ENCODE peak calls at places on chromosomes 1 and 21, in ten cellular contexts. G is mammary epithelial cell; E is adrenal gland; B is heart right ventricle; J is SJSA1; K is CD8-positive, alpha-beta T cell; I is breast epithelium; X is effector memory CD4-positive, alpha-beta T cell; Y is CD4-positive, alpha-beta memory T cell; T is stomach. H is an unnamed sample.

GRCh38 chr1:168585937-168586336 is 9.5 kb downstream of the XCL1 start:
- DNase-seq in G (peak; percentile 52), E (no peak), B (no peak), J (no peak), K (no peak), I (no peak), X (no peak), Y (no peak), T (no peak), H (no peak)

GRCh38 chr1:23629728-23630290 is 61.8 kb upstream of the RPL11 start:
- DNase-seq in G (no peak), E (no peak), B (no peak), J (no peak), K (no peak), I (no peak), X (no peak), Y (no peak), T (no peak), H (no peak)

GRCh38 chr1:207941664-207942063 is 30.7 kb upstream of the CD34 start:
- DNase-seq in G (peak; percentile 23), E (peak; percentile 63), B (peak; percentile 85), J (no peak), K (no peak), I (peak; percentile 66), X (no peak), Y (no peak), T (peak; percentile 55), H (peak; percentile 87)

GRCh38 chr1:228339766-228340685 is 66.6 kb downstream of the TRIM11 start:
- DNase-seq in G (no peak), E (no peak), B (peak; percentile 7), J (no peak), K (no peak), I (no peak), X (no peak), Y (no peak), T (no peak), H (peak; percentile 5)

GRCh38 chr1:15288173-15288926 is 41.3 kb downstream of the FHAD1 start:
- DNase-seq in G (no peak), E (no peak), B (no peak), J (no peak), K (no peak), I (no peak), X (no peak), Y (no peak), T (no peak), H (no peak)

GRCh38 chr1:200883118-200883517 is 10.3 kb downstream of the GPR25 start:
- DNase-seq in G (no peak), E (no peak), B (no peak), J (no peak), K (no peak), I (no peak), X (no peak), Y (no peak), T (peak; percentile 10), H (no peak)

GRCh38 chr21:38140192-38140905 is 116.4 kb upstream of the KCNJ15 start:
- DNase-seq in G (peak; percentile 51), E (peak; percentile 53), B (peak; percentile 42), J (no peak), K (no peak), I (peak; percentile 29), X (no peak), Y (no peak), T (peak; percentile 43), H (peak; percentile 65)

GRCh38 chr1:101587749-101588148 is 350.9 kb downstream of the S1PR1 start:
- DNase-seq in G (no peak), E (peak; percentile 37), B (peak; percentile 51), J (no peak), K (no peak), I (no peak), X (no peak), Y (no peak), T (no peak), H (peak; percentile 42)

DNA sequence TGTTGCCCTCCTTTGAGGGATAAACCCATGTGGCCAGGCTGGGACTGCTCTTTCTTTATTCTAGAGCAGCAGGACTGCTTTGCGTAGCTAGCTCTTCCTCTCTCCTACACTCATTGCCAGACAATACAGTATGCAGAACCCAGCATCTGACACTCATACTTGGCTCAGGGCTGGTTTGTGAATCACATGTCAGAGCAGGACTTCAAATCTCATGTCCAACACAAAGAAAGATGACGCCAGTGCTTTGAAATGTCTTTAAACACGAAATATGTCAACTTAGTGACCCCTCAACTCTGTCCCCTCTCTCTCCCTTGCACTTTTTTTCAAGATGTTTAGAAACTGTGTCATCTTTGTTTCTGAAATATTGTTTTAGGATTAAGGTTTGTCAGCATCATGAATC is 135.0 kb downstream of the TGFB2 start:
- DNase-seq in G (peak; percentile 92), E (no peak), B (no peak), J (peak; percentile 86), K (no peak), I (peak; percentile 60), X (no peak), Y (no peak), T (no peak), H (peak; percentile 56)
- H3K4me1 ChIP-seq in G (peaks cover 54% of the 10 kb centered on the region), E (no peaks in the 10 kb centered on the region), B (peaks cover 17% of the 10 kb centered on the region), J (peaks cover 67% of the 10 kb centered on the region), K (no peaks in the 10 kb centered on the region), I (no peaks in the 10 kb centered on the region), X (no peaks in the 10 kb centered on the region), Y (no peaks in the 10 kb centered on the region), T (peaks cover 20% of the 10 kb centered on the region), H (peaks cover 28% of the 10 kb centered on the region)

GRCh38 chr1:235675152-235675890 is 25.7 kb upstream of the GNG4 start:
- DNase-seq in G (peak; percentile 8), E (no peak), B (no peak), J (no peak), K (no peak), I (no peak), X (no peak), Y (no peak), T (no peak), H (no peak)
- H3K4me1 ChIP-seq in G (no peaks in the 10 kb centered on the region), E (peaks cover 15% of the 10 kb centered on the region), B (no peaks in the 10 kb centered on the region), J (no peaks in the 10 kb centered on the region), K (no peaks in the 10 kb centered on the region), I (no peaks in the 10 kb centered on the region), X (no peaks in the 10 kb centered on the region), Y (no peaks in the 10 kb centered on the region), T (no peaks in the 10 kb centered on the region), H (no peaks in the 10 kb centered on the region)

GRCh38 chr1:8315573-8316475 is 2.1 kb upstream of the SLC45A1 start:
- DNase-seq in G (no peak), E (no peak), B (no peak), J (no peak), K (no peak), I (no peak), X (no peak), Y (no peak), T (no peak), H (no peak)

GRCh38 chr1:8321612-8322011 is 3.7 kb downstream of the SLC45A1 start:
- DNase-seq in G (no peak), E (no peak), B (no peak), J (no peak), K (no peak), I (no peak), X (no peak), Y (no peak), T (no peak), H (no peak)

GRCh38 chr1:8318436-8318835 is 522 bp downstream of the SLC45A1 start:
- DNase-seq in G (no peak), E (no peak), B (no peak), J (no peak), K (no peak), I (no peak), X (no peak), Y (no peak), T (no peak), H (no peak)

GRCh38 chr1:8314346-8315280 is 3.3 kb upstream of the SLC45A1 start:
- DNase-seq in G (peak; percentile 62), E (peak; percentile 80), B (peak; percentile 68), J (peak; percentile 77), K (peak; percentile 51), I (peak; percentile 80), X (peak; percentile 26), Y (peak; percentile 44), T (peak; percentile 83), H (peak; percentile 69)

GRCh38 chr1:8317647-8318360 is at the start of gene SLC45A1:
- DNase-seq in G (peak; percentile 46), E (peak; percentile 80), B (peak; percentile 86), J (peak; percentile 62), K (peak; percentile 75), I (peak; percentile 55), X (peak; percentile 67), Y (peak; percentile 78), T (peak; percentile 82), H (peak; percentile 81)
- H3K4me1 ChIP-seq in G (peaks cover 19% of the 10 kb centered on the region), E (peaks cover 15% of the 10 kb centered on the region), B (peaks cover 6% of the 10 kb centered on the region), J (peaks cover 11% of the 10 kb centered on the region), K (peaks cover 20% of the 10 kb centered on the region), I (peaks cover 4% of the 10 kb centered on the region), X (peaks cover 10% of the 10 kb centered on the region), Y (peaks cover 11% of the 10 kb centered on the region), T (peaks cover 36% of the 10 kb centered on the region), H (peaks cover 26% of the 10 kb centered on the region)

GRCh38 chr1:39272027-39272790 is 67.7 kb downstream of the MACF1 start:
- DNase-seq in G (no peak), E (no peak), B (no peak), J (no peak), K (no peak), I (no peak), X (no peak), Y (no peak), T (no peak), H (peak; percentile 14)
- H3K4me1 ChIP-seq in G (peaks cover 47% of the 10 kb centered on the region), E (peaks cover 62% of the 10 kb centered on the region), B (peaks cover 79% of the 10 kb centered on the region), J (peaks cover 21% of the 10 kb centered on the region), K (peaks cover 11% of the 10 kb centered on the region), I (peaks cover 10% of the 10 kb centered on the region), X (peaks cover 39% of the 10 kb centered on the region), Y (peaks cover 87% of the 10 kb centered on the region), T (peaks cover 74% of the 10 kb centered on the region), H (peaks cover 43% of the 10 kb centered on the region)

DNA sequence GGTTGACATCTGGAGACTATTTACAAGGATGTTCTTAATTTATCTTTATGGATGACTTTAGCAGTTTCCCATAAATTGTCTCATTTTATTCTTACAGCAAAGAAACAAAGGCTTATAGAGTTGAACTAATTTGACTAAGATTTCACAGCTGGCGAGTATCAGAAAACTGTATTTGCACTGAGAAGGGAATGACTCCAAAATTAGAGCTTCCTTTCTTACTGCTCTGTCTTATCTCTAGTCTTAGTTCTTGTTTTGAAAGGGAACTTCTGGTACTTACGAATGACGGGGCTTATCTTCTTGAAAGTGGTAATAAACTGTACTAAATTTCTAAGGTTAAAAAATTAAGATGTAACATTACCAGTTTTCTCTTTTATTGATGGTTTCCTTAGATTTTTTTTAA is 13.6 kb downstream of the CNST start:
- DNase-seq in G (no peak), E (no peak), B (no peak), J (no peak), K (no peak), I (no peak), X (no peak), Y (no peak), T (no peak), H (no peak)
- H3K4me1 ChIP-seq in G (no peaks in the 10 kb centered on the region), E (peaks cover 79% of the 10 kb centered on the region), B (peaks cover 49% of the 10 kb centered on the region), J (peaks cover 34% of the 10 kb centered on the region), K (peaks cover 52% of the 10 kb centered on the region), I (no peaks in the 10 kb centered on the region), X (no peaks in the 10 kb centered on the region), Y (peaks cover 80% of the 10 kb centered on the region), T (peaks cover 63% of the 10 kb centered on the region), H (peaks cover 57% of the 10 kb centered on the region)

GRCh38 chr1:21326861-21327344 is 36.6 kb upstream of the ECE1 start:
- DNase-seq in G (no peak), E (no peak), B (peak; percentile 58), J (no peak), K (no peak), I (no peak), X (no peak), Y (no peak), T (no peak), H (no peak)
- H3K4me1 ChIP-seq in G (peaks cover 52% of the 10 kb centered on the region), E (peaks cover 96% of the 10 kb centered on the region), B (peaks cover 60% of the 10 kb centered on the region), J (peaks cover 50% of the 10 kb centered on the region), K (peaks cover 76% of the 10 kb centered on the region), I (peaks cover 27% of the 10 kb centered on the region), X (peaks cover 66% of the 10 kb centered on the region), Y (peaks cover 84% of the 10 kb centered on the region), T (peaks cover 100% of the 10 kb centered on the region), H (peaks cover 72% of the 10 kb centered on the region)